ENCODE peak calls at places on chromosomes 7 and 10, in seven cellular contexts. One of them, this sample, is unnamed.

GRCh38 chr7:16548428-16548827 is 21.8 kb downstream of the LRRC72 start:
- DNase-seq in NCI-H1105 treated with DMSO at 0.1 percent for 48 hours: no peak
- DNase-seq in amygdala: no peak
- DNase-seq in RWPE1: no peak
- DNase-seq in heart left ventricle: no peak
- DNase-seq in Jurkat, Clone E6-1: no peak
- DNase-seq in lung microvascular endothelial cell: no peak
- DNase-seq in this sample: no peak

GRCh38 chr7:27116962-27117686 is 13.4 kb downstream of the HOXA4 start:
- DNase-seq in RWPE1: no peak
- DNase-seq in lung microvascular endothelial cell: no peak
- DNase-seq in amygdala: no peak
- DNase-seq in heart left ventricle: no peak
- DNase-seq in Jurkat, Clone E6-1: no peak
- DNase-seq in NCI-H1105 treated with DMSO at 0.1 percent for 48 hours: no peak
- DNase-seq in this sample: no peak

GRCh38 chr7:98224701-98225181 is 13.5 kb downstream of the BHLHA15 start:
- DNase-seq in lung microvascular endothelial cell: no peak
- DNase-seq in NCI-H1105 treated with DMSO at 0.1 percent for 48 hours: no peak
- DNase-seq in amygdala: no peak
- DNase-seq in Jurkat, Clone E6-1: no peak
- DNase-seq in heart left ventricle: peak; percentile 12
- DNase-seq in RWPE1: no peak
- DNase-seq in this sample: no peak

GRCh38 chr10:79038841-79039201 is 29.9 kb upstream of the ZMIZ1 start:
- DNase-seq in Jurkat, Clone E6-1: no peak
- DNase-seq in lung microvascular endothelial cell: no peak
- DNase-seq in heart left ventricle: no peak
- DNase-seq in amygdala: no peak
- DNase-seq in NCI-H1105 treated with DMSO at 0.1 percent for 48 hours: no peak
- DNase-seq in RWPE1: no peak
- DNase-seq in this sample: no peak

GRCh38 chr10:69600761-69601330 is 27.6 kb upstream of the NEUROG3 start:
- DNase-seq in NCI-H1105 treated with DMSO at 0.1 percent for 48 hours: no peak
- DNase-seq in amygdala: no peak
- DNase-seq in lung microvascular endothelial cell: no peak
- DNase-seq in Jurkat, Clone E6-1: no peak
- DNase-seq in RWPE1: no peak
- DNase-seq in heart left ventricle: no peak
- DNase-seq in this sample: no peak

GRCh38 chr7:67618569-67619543 is 622.2 kb downstream of the TYW1 start:
- DNase-seq in amygdala: no peak
- DNase-seq in RWPE1: no peak
- DNase-seq in Jurkat, Clone E6-1: no peak
- DNase-seq in heart left ventricle: peak; percentile 38
- DNase-seq in NCI-H1105 treated with DMSO at 0.1 percent for 48 hours: peak; percentile 87
- DNase-seq in lung microvascular endothelial cell: no peak
- DNase-seq in this sample: no peak

GRCh38 chr7:138116156-138116555 is 39.9 kb downstream of the AKR1D1 start:
- DNase-seq in lung microvascular endothelial cell: no peak
- DNase-seq in RWPE1: peak; percentile 33
- DNase-seq in amygdala: no peak
- DNase-seq in NCI-H1105 treated with DMSO at 0.1 percent for 48 hours: no peak
- DNase-seq in heart left ventricle: no peak
- DNase-seq in Jurkat, Clone E6-1: no peak
- DNase-seq in this sample: peak; percentile 80

GRCh38 chr7:132130497-132130896 is 445.8 kb downstream of the PLXNA4 start:
- DNase-seq in heart left ventricle: no peak
- DNase-seq in amygdala: no peak
- DNase-seq in RWPE1: no peak
- DNase-seq in lung microvascular endothelial cell: no peak
- DNase-seq in NCI-H1105 treated with DMSO at 0.1 percent for 48 hours: no peak
- DNase-seq in Jurkat, Clone E6-1: peak; percentile 86
- DNase-seq in this sample: no peak

GRCh38 chr7:104883248-104883717 is 130.7 kb upstream of the KMT2E start:
- DNase-seq in heart left ventricle: no peak
- DNase-seq in amygdala: no peak
- DNase-seq in RWPE1: no peak
- DNase-seq in Jurkat, Clone E6-1: no peak
- DNase-seq in lung microvascular endothelial cell: no peak
- DNase-seq in NCI-H1105 treated with DMSO at 0.1 percent for 48 hours: no peak
- DNase-seq in this sample: no peak

GRCh38 chr7:151796091-151796870 is 80.6 kb downstream of the PRKAG2 start:
- DNase-seq in NCI-H1105 treated with DMSO at 0.1 percent for 48 hours: no peak
- DNase-seq in amygdala: no peak
- DNase-seq in lung microvascular endothelial cell: peak; percentile 65
- DNase-seq in RWPE1: peak; percentile 62
- DNase-seq in heart left ventricle: no peak
- DNase-seq in Jurkat, Clone E6-1: no peak
- DNase-seq in this sample: no peak

GRCh38 chr10:103231047-103231551 is 14.6 kb upstream of the RPEL1 start:
- DNase-seq in lung microvascular endothelial cell: peak; percentile 53
- DNase-seq in Jurkat, Clone E6-1: no peak
- DNase-seq in NCI-H1105 treated with DMSO at 0.1 percent for 48 hours: no peak
- DNase-seq in RWPE1: peak; percentile 86
- DNase-seq in amygdala: no peak
- DNase-seq in heart left ventricle: peak; percentile 26
- DNase-seq in this sample: peak; percentile 97

GRCh38 chr7:46854958-46855473 is 726.9 kb downstream of the TNS3 start:
- DNase-seq in lung microvascular endothelial cell: no peak
- DNase-seq in Jurkat, Clone E6-1: no peak
- DNase-seq in heart left ventricle: no peak
- DNase-seq in amygdala: no peak
- DNase-seq in RWPE1: no peak
- DNase-seq in NCI-H1105 treated with DMSO at 0.1 percent for 48 hours: no peak
- DNase-seq in this sample: peak; percentile 30

GRCh38 chr10:108358912-108359311 is 1194.4 kb upstream of the SORCS1 start:
- DNase-seq in RWPE1: peak; percentile 95
- DNase-seq in lung microvascular endothelial cell: peak; percentile 90
- DNase-seq in NCI-H1105 treated with DMSO at 0.1 percent for 48 hours: no peak
- DNase-seq in Jurkat, Clone E6-1: no peak
- DNase-seq in heart left ventricle: no peak
- DNase-seq in amygdala: no peak
- DNase-seq in this sample: peak; percentile 70

GRCh38 chr7:97971120-97971989 is 18.6 kb downstream of the OCM2 start:
- DNase-seq in Jurkat, Clone E6-1: peak; percentile 17
- DNase-seq in RWPE1: peak; percentile 36
- DNase-seq in NCI-H1105 treated with DMSO at 0.1 percent for 48 hours: no peak
- DNase-seq in lung microvascular endothelial cell: peak; percentile 52
- DNase-seq in heart left ventricle: no peak
- DNase-seq in amygdala: no peak
- DNase-seq in this sample: peak; percentile 32

GRCh38 chr10:6404127-6405072 is 175.7 kb downstream of the PRKCQ start:
- DNase-seq in NCI-H1105 treated with DMSO at 0.1 percent for 48 hours: no peak
- DNase-seq in amygdala: no peak
- DNase-seq in lung microvascular endothelial cell: no peak
- DNase-seq in Jurkat, Clone E6-1: no peak
- DNase-seq in RWPE1: no peak
- DNase-seq in heart left ventricle: no peak
- DNase-seq in this sample: peak; percentile 13

GRCh38 chr7:147638566-147638965 is 952.0 kb upstream of the C7orf33 start:
- DNase-seq in NCI-H1105 treated with DMSO at 0.1 percent for 48 hours: no peak
- DNase-seq in Jurkat, Clone E6-1: no peak
- DNase-seq in amygdala: no peak
- DNase-seq in heart left ventricle: no peak
- DNase-seq in lung microvascular endothelial cell: no peak
- DNase-seq in RWPE1: no peak
- DNase-seq in this sample: no peak

GRCh38 chr7:79930604-79931003 is 204.0 kb upstream of the GNAI1 start:
- DNase-seq in NCI-H1105 treated with DMSO at 0.1 percent for 48 hours: no peak
- DNase-seq in amygdala: no peak
- DNase-seq in Jurkat, Clone E6-1: no peak
- DNase-seq in RWPE1: no peak
- DNase-seq in heart left ventricle: no peak
- DNase-seq in lung microvascular endothelial cell: no peak
- DNase-seq in this sample: no peak

GRCh38 chr7:141145630-141145982 is 71.7 kb downstream of the TMEM178B start:
- DNase-seq in heart left ventricle: no peak
- DNase-seq in RWPE1: no peak
- DNase-seq in NCI-H1105 treated with DMSO at 0.1 percent for 48 hours: no peak
- DNase-seq in amygdala: no peak
- DNase-seq in Jurkat, Clone E6-1: no peak
- DNase-seq in lung microvascular endothelial cell: no peak
- DNase-seq in this sample: no peak

GRCh38 chr10:11647676-11648075 is 36.2 kb upstream of the USP6NL start:
- DNase-seq in Jurkat, Clone E6-1: no peak
- DNase-seq in heart left ventricle: no peak
- DNase-seq in RWPE1: no peak
- DNase-seq in NCI-H1105 treated with DMSO at 0.1 percent for 48 hours: no peak
- DNase-seq in amygdala: no peak
- DNase-seq in lung microvascular endothelial cell: peak; percentile 81
- DNase-seq in this sample: peak; percentile 26

GRCh38 chr7:20964214-20964613 is 177.5 kb upstream of the SP8 start:
- DNase-seq in amygdala: no peak
- DNase-seq in Jurkat, Clone E6-1: no peak
- DNase-seq in RWPE1: no peak
- DNase-seq in NCI-H1105 treated with DMSO at 0.1 percent for 48 hours: peak; percentile 99
- DNase-seq in heart left ventricle: no peak
- DNase-seq in lung microvascular endothelial cell: no peak
- DNase-seq in this sample: no peak

GRCh38 chr10:80268266-80268665 is 21.2 kb downstream of the MAT1A start:
- DNase-seq in amygdala: no peak
- DNase-seq in lung microvascular endothelial cell: no peak
- DNase-seq in Jurkat, Clone E6-1: no peak
- DNase-seq in RWPE1: no peak
- DNase-seq in heart left ventricle: no peak
- DNase-seq in NCI-H1105 treated with DMSO at 0.1 percent for 48 hours: no peak
- DNase-seq in this sample: peak; percentile 24

GRCh38 chr7:140229591-140230516 is 53.1 kb upstream of the KDM7A start:
- DNase-seq in heart left ventricle: no peak
- DNase-seq in RWPE1: no peak
- DNase-seq in amygdala: no peak
- DNase-seq in Jurkat, Clone E6-1: peak; percentile 68
- DNase-seq in NCI-H1105 treated with DMSO at 0.1 percent for 48 hours: no peak
- DNase-seq in lung microvascular endothelial cell: no peak
- DNase-seq in this sample: no peak

GRCh38 chr7:51357821-51358220 is 41.2 kb upstream of the COBL start:
- DNase-seq in lung microvascular endothelial cell: no peak
- DNase-seq in amygdala: no peak
- DNase-seq in Jurkat, Clone E6-1: no peak
- DNase-seq in RWPE1: no peak
- DNase-seq in NCI-H1105 treated with DMSO at 0.1 percent for 48 hours: peak; percentile 16
- DNase-seq in heart left ventricle: no peak
- DNase-seq in this sample: no peak

GRCh38 chr10:1214882-1215540 is 158.8 kb downstream of the WDR37 start:
- DNase-seq in NCI-H1105 treated with DMSO at 0.1 percent for 48 hours: no peak
- DNase-seq in Jurkat, Clone E6-1: no peak
- DNase-seq in heart left ventricle: no peak
- DNase-seq in amygdala: no peak
- DNase-seq in RWPE1: no peak
- DNase-seq in lung microvascular endothelial cell: no peak
- DNase-seq in this sample: no peak

GRCh38 chr7:139588632-139589031 is 65.1 kb downstream of the CLEC2L start:
- DNase-seq in lung microvascular endothelial cell: no peak
- DNase-seq in NCI-H1105 treated with DMSO at 0.1 percent for 48 hours: no peak
- DNase-seq in Jurkat, Clone E6-1: no peak
- DNase-seq in amygdala: no peak
- DNase-seq in RWPE1: no peak
- DNase-seq in heart left ventricle: no peak
- DNase-seq in this sample: peak; percentile 91

GRCh38 chr7:9488555-9488954 is 1055.1 kb downstream of the NXPH1 start:
- DNase-seq in RWPE1: peak; percentile 8
- DNase-seq in NCI-H1105 treated with DMSO at 0.1 percent for 48 hours: no peak
- DNase-seq in Jurkat, Clone E6-1: no peak
- DNase-seq in heart left ventricle: no peak
- DNase-seq in amygdala: no peak
- DNase-seq in lung microvascular endothelial cell: peak; percentile 2
- DNase-seq in this sample: peak; percentile 48

GRCh38 chr7:128591705-128592104 is 80.4 kb upstream of the GARIN1A start:
- DNase-seq in NCI-H1105 treated with DMSO at 0.1 percent for 48 hours: no peak
- DNase-seq in amygdala: no peak
- DNase-seq in heart left ventricle: no peak
- DNase-seq in Jurkat, Clone E6-1: no peak
- DNase-seq in RWPE1: no peak
- DNase-seq in lung microvascular endothelial cell: no peak
- DNase-seq in this sample: no peak

GRCh38 chr10:58219875-58220274 is 47.8 kb downstream of the IPMK start:
- DNase-seq in NCI-H1105 treated with DMSO at 0.1 percent for 48 hours: no peak
- DNase-seq in Jurkat, Clone E6-1: no peak
- DNase-seq in amygdala: no peak
- DNase-seq in lung microvascular endothelial cell: no peak
- DNase-seq in RWPE1: no peak
- DNase-seq in heart left ventricle: no peak
- DNase-seq in this sample: peak; percentile 5

GRCh38 chr10:58579011-58579655 is 66.5 kb downstream of the BICC1 start:
- DNase-seq in RWPE1: no peak
- DNase-seq in NCI-H1105 treated with DMSO at 0.1 percent for 48 hours: no peak
- DNase-seq in amygdala: no peak
- DNase-seq in Jurkat, Clone E6-1: no peak
- DNase-seq in lung microvascular endothelial cell: no peak
- DNase-seq in heart left ventricle: no peak
- DNase-seq in this sample: peak; percentile 46

GRCh38 chr10:1365540-1366082 is 309.4 kb downstream of the WDR37 start:
- DNase-seq in RWPE1: no peak
- DNase-seq in NCI-H1105 treated with DMSO at 0.1 percent for 48 hours: no peak
- DNase-seq in Jurkat, Clone E6-1: no peak
- DNase-seq in heart left ventricle: no peak
- DNase-seq in amygdala: no peak
- DNase-seq in lung microvascular endothelial cell: no peak
- DNase-seq in this sample: no peak

GRCh38 chr7:70696139-70696782 is 435.7 kb upstream of the GALNT17 start:
- DNase-seq in RWPE1: peak; percentile 26
- DNase-seq in lung microvascular endothelial cell: no peak
- DNase-seq in amygdala: no peak
- DNase-seq in NCI-H1105 treated with DMSO at 0.1 percent for 48 hours: peak; percentile 38
- DNase-seq in heart left ventricle: no peak
- DNase-seq in Jurkat, Clone E6-1: no peak
- DNase-seq in this sample: peak; percentile 12

This sample was measured in cardiac fibroblast.